ENCODE peak calls at places on chromosome 3, in five cellular contexts. D is NCI-H1694 treated with DMSO at 0.1 percent for 48 hours, P is KBM-7, C is AG09319, V is T-helper 17 cell. S is an unnamed sample.

GRCh38 chr3:141401584-141402475 is 33.5 kb downstream of the ZBTB38 start:
- DNase-seq in C (no peak), V (peak), D (no peak), P (peak), S (peak)

GRCh38 chr3:12553921-12554391 is 2.9 kb upstream of the MKRN2 start:
- DNase-seq in V (no peak), D (no peak), P (peak), C (no peak), S (peak)

GRCh38 chr3:28122227-28122626 is 119.2 kb upstream of the CMC1 start:
- DNase-seq in D (no peak), V (no peak), P (no peak), C (no peak), S (no peak)

GRCh38 chr3:44045476-44046275 is 196.0 kb upstream of the TOPAZ1 start:
- DNase-seq in V (no peak), P (peak), D (no peak), C (no peak), S (peak)

GRCh38 chr3:58045084-58045483 is 36.9 kb downstream of the FLNB start:
- DNase-seq in D (no peak), C (no peak), P (no peak), V (no peak), S (no peak)

GRCh38 chr3:24763421-24763820 is 268.8 kb upstream of the THRB start:
- DNase-seq in C (no peak), D (no peak), P (no peak), V (no peak), S (no peak)

GRCh38 chr3:184334470-184335158 is 2.8 kb upstream of the FAM131A start:
- DNase-seq in V (no peak), P (no peak), D (no peak), C (no peak), S (peak)

GRCh38 chr3:55439657-55440405 is 47.3 kb downstream of the WNT5A start:
- DNase-seq in D (no peak), C (no peak), P (no peak), V (no peak), S (no peak)

GRCh38 chr3:42895332-42895868 is 10.5 kb upstream of the ZNF662 start:
- DNase-seq in V (no peak), C (no peak), D (no peak), P (no peak), S (no peak)

GRCh38 chr3:81426826-81427565 is 334.4 kb downstream of the GBE1 start:
- DNase-seq in C (no peak), P (no peak), V (no peak), D (no peak), S (no peak)

GRCh38 chr3:125148016-125148812 is 64.3 kb downstream of the SLC12A8 start:
- DNase-seq in P (no peak), C (no peak), D (no peak), V (no peak), S (no peak)

GRCh38 chr3:111952866-111953450 is 25.9 kb upstream of the ABHD10 start:
- DNase-seq in V (no peak), D (no peak), P (no peak), C (no peak), S (no peak)

GRCh38 chr3:67384790-67385397 is 269.5 kb downstream of the SUCLG2 start:
- DNase-seq in D (peak), C (peak), P (peak), V (peak), S (peak)

GRCh38 chr3:66439666-66440344 is 61.0 kb downstream of the LRIG1 start:
- DNase-seq in C (no peak), V (no peak), P (peak), D (no peak), S (no peak)

GRCh38 chr3:116139607-116140006 is 305.7 kb downstream of the LSAMP start:
- DNase-seq in P (no peak), V (no peak), C (no peak), D (no peak), S (no peak)

GRCh38 chr3:134426660-134427181 is 52.5 kb upstream of the AMOTL2 start:
- DNase-seq in D (no peak), V (no peak), P (no peak), C (peak), S (no peak)